ENCODE peak calls at places on chromosomes 13 and 19, in five cellular contexts. W is left ventricle myocardium superior, E is ELF-1, Z is NCI-H345, H is HAP-1. T is an unnamed sample.
A peak's percentile ranks its signal among the peaks of the same experiment; 100 is the strongest.

GRCh38 chr19:35782589-35782988 is 7.2 kb downstream of the ARHGAP33 start:
- DNase-seq in W (no peak), E (no peak), Z (no peak), H (no peak), T (no peak)

GRCh38 chr19:5624154-5624663 is 1.3 kb downstream of the SAFB start:
- DNase-seq in W (peak; percentile 69), E (peak; percentile 18), Z (no peak), H (peak; percentile 32), T (peak; percentile 23)

GRCh38 chr13:44157614-44158013 is 216.0 kb upstream of the SERP2 start:
- DNase-seq in W (no peak), E (no peak), Z (no peak), H (no peak), T (no peak)

GRCh38 chr19:13025819-13026477 is 30.7 kb downstream of the NFIX start:
- DNase-seq in W (no peak), E (no peak), Z (no peak), H (no peak), T (no peak)

GRCh38 chr13:39567569-39567968 is 35.4 kb downstream of the LHFPL6 start:
- DNase-seq in W (no peak), E (peak; percentile 68), Z (no peak), H (peak; percentile 66), T (no peak)

GRCh38 chr13:45368571-45368970 is 27.6 kb upstream of the TPT1 start:
- DNase-seq in W (no peak), E (no peak), Z (no peak), H (no peak), T (no peak)

GRCh38 chr19:5339950-5340636 is 519 bp downstream of the PTPRS start:
- DNase-seq in W (peak; percentile 43), E (no peak), Z (peak; percentile 54), H (peak; percentile 57), T (no peak)

GRCh38 chr13:113365551-113365971 is 1.6 kb upstream of the GRTP1 start:
- DNase-seq in W (no peak), E (no peak), Z (no peak), H (no peak), T (no peak)

GRCh38 chr19:10116866-10117616 is 2.7 kb downstream of the EIF3G start:
- DNase-seq in W (no peak), E (no peak), Z (no peak), H (no peak), T (no peak)

GRCh38 chr19:11113140-11113708 is 24.0 kb downstream of the LDLR start:
- DNase-seq in W (no peak), E (no peak), Z (no peak), H (no peak), T (no peak)

GRCh38 chr13:31053098-31053497 is 108.6 kb downstream of the HSPH1 start:
- DNase-seq in W (peak; percentile 53), E (no peak), Z (no peak), H (no peak), T (no peak)

GRCh38 chr13:44759723-44760360 is 183.7 kb upstream of the TSC22D1 start:
- DNase-seq in W (peak; percentile 46), E (no peak), Z (peak; percentile 70), H (no peak), T (no peak)

GRCh38 chr19:31502536-31503170 is 153.4 kb upstream of the TSHZ3 start:
- DNase-seq in W (no peak), E (no peak), Z (no peak), H (no peak), T (no peak)

GRCh38 chr19:741506-742131 is 9.3 kb upstream of the MISP start:
- DNase-seq in W (no peak), E (peak; percentile 69), Z (no peak), H (peak; percentile 68), T (peak; percentile 41)

GRCh38 chr19:50300814-50301606 is 28.2 kb downstream of the KCNC3 start:
- DNase-seq in W (no peak), E (no peak), Z (no peak), H (no peak), T (no peak)

GRCh38 chr19:6551607-6552450 is 21.0 kb downstream of the TNFSF9 start:
- DNase-seq in W (peak; percentile 42), E (no peak), Z (no peak), H (peak; percentile 80), T (no peak)

GRCh38 chr13:106354961-106355360 is 180.5 kb downstream of the EFNB2 start:
- DNase-seq in W (no peak), E (no peak), Z (no peak), H (no peak), T (no peak)

GRCh38 chr19:10533656-10534386 is 9.9 kb upstream of the ATG4D start:
- DNase-seq in W (no peak), E (no peak), Z (no peak), H (no peak), T (no peak)

GRCh38 chr19:3580156-3580955 is 4.9 kb upstream of the GIPC3 start:
- DNase-seq in W (no peak), E (no peak), Z (no peak), H (no peak), T (peak; percentile 17)

GRCh38 chr19:9909251-9909650 is 27.1 kb downstream of the OLFM2 start:
- DNase-seq in W (no peak), E (peak; percentile 38), Z (no peak), H (no peak), T (no peak)

GRCh38 chr13:112241288-112241687 is 134.9 kb upstream of the SPACA7 start:
- DNase-seq in W (no peak), E (no peak), Z (peak; percentile 66), H (no peak), T (no peak)

GRCh38 chr13:98443329-98443728 is 133.6 kb downstream of the STK24 start:
- DNase-seq in W (no peak), E (peak; percentile 35), Z (no peak), H (no peak), T (no peak)

GRCh38 chr13:28719656-28720055 is 886 bp upstream of the SLC46A3 start:
- DNase-seq in W (no peak), E (no peak), Z (no peak), H (no peak), T (no peak)

GRCh38 chr13:39788097-39788496 is 132.6 kb downstream of the COG6 start:
- DNase-seq in W (no peak), E (peak; percentile 10), Z (no peak), H (no peak), T (no peak)

GRCh38 chr13:78680064-78680463 is 21.1 kb upstream of the OBI1 start:
- DNase-seq in W (no peak), E (no peak), Z (peak; percentile 89), H (no peak), T (no peak)

GRCh38 chr13:36815069-36815468 is 4.0 kb upstream of the RFXAP start:
- DNase-seq in W (no peak), E (no peak), Z (peak; percentile 7), H (peak; percentile 45), T (peak; percentile 66)

GRCh38 chr13:24217601-24218281 is 57.2 kb downstream of the SPATA13 start:
- DNase-seq in W (peak; percentile 38), E (peak; percentile 50), Z (peak; percentile 14), H (no peak), T (peak; percentile 52)

GRCh38 chr13:80217614-80218456 is 123.1 kb downstream of the SPRY2 start:
- DNase-seq in W (no peak), E (peak; percentile 86), Z (no peak), H (peak; percentile 44), T (peak; percentile 75)

GRCh38 chr13:20721454-20722357 is 18.2 kb downstream of the IL17D start:
- DNase-seq in W (peak; percentile 64), E (peak; percentile 71), Z (peak; percentile 57), H (no peak), T (peak; percentile 21)

GRCh38 chr19:45585158-45585577 is 566 bp upstream of the OPA3 start:
- DNase-seq in W (no peak), E (no peak), Z (no peak), H (no peak), T (no peak)

GRCh38 chr13:80141114-80141849 is 199.6 kb downstream of the SPRY2 start:
- DNase-seq in W (peak; percentile 73), E (no peak), Z (no peak), H (peak; percentile 14), T (peak; percentile 11)